ENCODE peak calls at places on chromosomes 7 and 10, in seven cellular contexts. Z, L, T, E, X, M and I are unnamed samples.

GRCh38 chr7:107742678-107743566 is 1.0 kb upstream of the CBLL1 start:
- DNase-seq in Z (no peak), L (peak; percentile 8), T (no peak), E (no peak), X (no peak), M (peak; percentile 77), I (peak; percentile 64)

GRCh38 chr7:69431626-69432025 is 166.6 kb upstream of the AUTS2 start:
- DNase-seq in Z (no peak), L (no peak), T (no peak), E (no peak), X (no peak), M (no peak), I (no peak)

GRCh38 chr10:28991326-28991725 is 297.5 kb upstream of the LYZL1 start:
- DNase-seq in Z (peak; percentile 45), L (no peak), T (peak; percentile 21), E (peak; percentile 77), X (peak; percentile 39), M (no peak), I (no peak)

GRCh38 chr7:28144266-28144665 is 36.3 kb downstream of the JAZF1 start:
- DNase-seq in Z (no peak), L (no peak), T (no peak), E (no peak), X (no peak), M (peak; percentile 64), I (no peak)

GRCh38 chr10:5977471-5978370 is at the start of gene IL15RA:
- DNase-seq in Z (peak; percentile 52), L (peak; percentile 80), T (peak; percentile 68), E (peak; percentile 61), X (peak; percentile 63), M (peak; percentile 71), I (peak; percentile 75)

GRCh38 chr10:44995914-44996633 is 4.6 kb upstream of the ZNF22 start:
- DNase-seq in Z (peak; percentile 74), L (no peak), T (peak; percentile 84), E (peak; percentile 76), X (peak; percentile 84), M (no peak), I (no peak)

GRCh38 chr7:5393748-5394147 is 29.9 kb downstream of the TNRC18 start:
- DNase-seq in Z (no peak), L (no peak), T (no peak), E (no peak), X (no peak), M (no peak), I (no peak)

GRCh38 chr10:95693331-95693667 is 428 bp downstream of the TCTN3 start:
- DNase-seq in Z (no peak), L (no peak), T (no peak), E (no peak), X (no peak), M (no peak), I (no peak)

GRCh38 chr7:39130304-39130703 is 152.6 kb downstream of the POU6F2 start:
- DNase-seq in Z (no peak), L (no peak), T (no peak), E (no peak), X (no peak), M (no peak), I (no peak)

GRCh38 chr10:59894114-59894513 is 12.2 kb downstream of the CCDC6 start:
- DNase-seq in Z (peak; percentile 72), L (no peak), T (peak; percentile 85), E (peak; percentile 86), X (peak; percentile 86), M (no peak), I (no peak)

GRCh38 chr7:139043823-139044812 is 8.3 kb upstream of the ZC3HAV1L start:
- DNase-seq in Z (no peak), L (peak; percentile 73), T (no peak), E (no peak), X (no peak), M (no peak), I (no peak)

GRCh38 chr7:90165724-90166123 is 11.5 kb downstream of the STEAP1 start:
- DNase-seq in Z (no peak), L (no peak), T (no peak), E (no peak), X (no peak), M (no peak), I (no peak)

GRCh38 chr7:108415821-108416536 is 40.3 kb downstream of the NRCAM start:
- DNase-seq in Z (peak; percentile 89), L (peak; percentile 12), T (peak; percentile 47), E (peak; percentile 83), X (peak; percentile 82), M (no peak), I (no peak)

GRCh38 chr7:152674860-152675760 is 831 bp downstream of the XRCC2 start:
- DNase-seq in Z (peak; percentile 18), L (no peak), T (peak; percentile 67), E (peak; percentile 4), X (peak; percentile 40), M (no peak), I (no peak)

GRCh38 chr10:113978802-113979201 is 64.9 kb upstream of the ADRB1 start:
- DNase-seq in Z (no peak), L (no peak), T (no peak), E (no peak), X (no peak), M (no peak), I (no peak)

GRCh38 chr10:62726142-62726541 is 78.4 kb upstream of the ADO start:
- DNase-seq in Z (no peak), L (no peak), T (no peak), E (no peak), X (no peak), M (no peak), I (no peak)

GRCh38 chr10:122290833-122291532 is 19.9 kb downstream of the BTBD16 start:
- DNase-seq in Z (no peak), L (no peak), T (no peak), E (no peak), X (no peak), M (no peak), I (no peak)

GRCh38 chr7:35707422-35707821 is 12.5 kb upstream of the HERPUD2 start:
- DNase-seq in Z (peak; percentile 42), L (no peak), T (no peak), E (peak; percentile 32), X (peak; percentile 17), M (no peak), I (no peak)

GRCh38 chr10:88114368-88114767 is 250.9 kb downstream of the PTEN start:
- DNase-seq in Z (peak; percentile 54), L (peak; percentile 17), T (peak; percentile 32), E (no peak), X (peak; percentile 49), M (peak; percentile 41), I (no peak)

GRCh38 chr7:148058753-148059152 is 531.8 kb upstream of the C7orf33 start:
- DNase-seq in Z (no peak), L (no peak), T (no peak), E (no peak), X (no peak), M (no peak), I (no peak)

GRCh38 chr10:4242561-4243035 is 457.6 kb upstream of the KLF6 start:
- DNase-seq in Z (peak; percentile 93), L (no peak), T (peak; percentile 90), E (peak; percentile 98), X (peak; percentile 84), M (no peak), I (no peak)

GRCh38 chr7:7554021-7554432 is 12.7 kb upstream of the MIOS start:
- DNase-seq in Z (peak; percentile 86), L (no peak), T (peak; percentile 66), E (peak; percentile 86), X (peak; percentile 24), M (no peak), I (no peak)

GRCh38 chr10:97821308-97822038 is 28.2 kb upstream of the GOLGA7B start:
- DNase-seq in Z (no peak), L (no peak), T (no peak), E (no peak), X (no peak), M (no peak), I (no peak)

GRCh38 chr7:140596751-140597424 is 43.7 kb downstream of the DENND2A start:
- DNase-seq in Z (peak; percentile 35), L (no peak), T (peak; percentile 85), E (peak; percentile 91), X (peak; percentile 71), M (no peak), I (no peak)

GRCh38 chr10:50991496-50992355 is 82.6 kb upstream of the PRKG1 start:
- DNase-seq in Z (peak; percentile 70), L (no peak), T (peak; percentile 84), E (no peak), X (peak; percentile 68), M (peak; percentile 38), I (no peak)

GRCh38 chr10:83432296-83433045 is 706.8 kb upstream of the GHITM start:
- DNase-seq in Z (peak; percentile 19), L (no peak), T (no peak), E (no peak), X (peak; percentile 49), M (no peak), I (no peak)

DNA sequence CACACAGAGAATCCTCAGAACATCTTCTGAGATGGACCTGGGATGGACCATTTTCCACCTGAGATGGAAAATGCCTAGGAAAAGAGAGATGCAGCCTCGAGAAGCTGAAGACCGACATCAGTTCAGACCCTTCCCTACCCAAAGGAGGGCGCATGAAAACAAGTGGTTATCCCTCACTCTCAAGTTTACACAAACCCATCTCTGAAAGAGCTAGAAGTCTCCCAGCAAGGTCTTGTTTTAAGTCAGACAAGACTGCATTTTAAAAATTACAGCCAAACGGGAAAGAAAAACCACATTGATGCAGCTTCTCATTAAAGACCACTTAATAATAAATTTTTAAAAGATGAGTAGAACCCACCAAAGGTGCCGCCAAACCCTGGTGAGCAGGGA is 1.3 kb downstream of the RAPGEF5 start:
- DNase-seq in Z (no peak), L (no peak), T (no peak), E (no peak), X (no peak), M (no peak), I (no peak)
- TF ChIP-seq CTCF in Z (no peak), L (no peak), T (no peak), E (no peak), X (no peak), M (no peak), I (no peak)

GRCh38 chr7:116167177-116167576 is 43.2 kb upstream of the TES start:
- DNase-seq in Z (no peak), L (no peak), T (no peak), E (no peak), X (no peak), M (peak; percentile 29), I (no peak)
- TF ChIP-seq CTCF in Z (peak; percentile 17), L (no peak), T (no peak), E (peak; percentile 4), X (peak; percentile 13), M (no peak), I (no peak)

DNA sequence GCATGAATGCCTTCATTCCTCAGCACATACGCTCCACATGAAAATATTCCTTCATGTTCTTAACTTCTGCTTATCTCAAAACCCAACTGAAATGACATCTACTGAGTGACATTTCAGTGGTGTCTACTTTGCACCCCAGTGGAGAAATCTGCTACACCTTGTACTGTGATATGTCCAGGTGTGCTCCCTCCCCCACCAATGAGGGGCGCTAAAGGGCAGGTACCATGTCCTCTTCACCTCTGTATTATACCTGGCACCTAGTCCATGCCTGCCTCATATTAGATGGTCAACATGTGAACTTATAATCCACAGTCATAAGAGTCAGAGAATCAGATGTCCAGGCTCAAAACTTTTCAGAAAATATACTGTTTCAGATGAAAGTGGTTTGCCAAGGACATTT is 2.1 kb downstream of the PAXIP1 start:
- DNase-seq in Z (no peak), L (peak; percentile 5), T (no peak), E (no peak), X (no peak), M (peak; percentile 46), I (no peak)
- TF ChIP-seq CTCF in Z (no peak), L (no peak), T (no peak), E (no peak), X (no peak), M (no peak), I (no peak)

GRCh38 chr7:97174308-97174707 is 56.8 kb downstream of the SDHAF3 start:
- DNase-seq in Z (peak; percentile 46), L (no peak), T (peak; percentile 4), E (no peak), X (peak; percentile 29), M (no peak), I (no peak)

GRCh38 chr7:97179454-97180104 is 62.1 kb downstream of the SDHAF3 start:
- DNase-seq in Z (peak; percentile 77), L (peak; percentile 44), T (peak; percentile 72), E (peak; percentile 67), X (peak; percentile 78), M (peak; percentile 37), I (no peak)
- TF ChIP-seq CTCF in Z (peak; percentile 77), L (peak; percentile 80), T (peak; percentile 83), E (peak; percentile 83), X (peak; percentile 83), M (peak; percentile 46), I (peak; percentile 63)